ENCODE peak calls at places on chromosomes 7 and 10, in eight cellular contexts. One of them, this sample, is unnamed.

GRCh38 chr10:114328876-114329275 is 75.4 kb downstream of the AFAP1L2 start:
- DNase-seq in CD8-positive, alpha-beta memory T cell: no peak
- DNase-seq in activated CD8-positive, alpha-beta memory T cell treated with anti-CD3 and anti-CD28 coated beads, Interleukin-2, amount 10 ng/mL, durations not matched to agents 7 days and 5 days: no peak
- DNase-seq in NCI-H1694 treated with DMSO at 0.1 percent for 48 hours: no peak
- DNase-seq in BE2C: no peak
- DNase-seq in sciatic nerve: no peak
- DNase-seq in GM12891: no peak
- DNase-seq in mesothelial cell of epicardium: no peak
- DNase-seq in this sample: no peak

GRCh38 chr7:104931181-104931781 is 82.7 kb upstream of the KMT2E start:
- DNase-seq in CD8-positive, alpha-beta memory T cell: no peak
- DNase-seq in activated CD8-positive, alpha-beta memory T cell treated with anti-CD3 and anti-CD28 coated beads, Interleukin-2, amount 10 ng/mL, durations not matched to agents 7 days and 5 days: no peak
- DNase-seq in NCI-H1694 treated with DMSO at 0.1 percent for 48 hours: no peak
- DNase-seq in BE2C: peak
- DNase-seq in sciatic nerve: no peak
- DNase-seq in GM12891: no peak
- DNase-seq in mesothelial cell of epicardium: no peak
- DNase-seq in this sample: no peak

GRCh38 chr7:70347880-70348279 is 749.6 kb downstream of the AUTS2 start:
- DNase-seq in CD8-positive, alpha-beta memory T cell: no peak
- DNase-seq in activated CD8-positive, alpha-beta memory T cell treated with anti-CD3 and anti-CD28 coated beads, Interleukin-2, amount 10 ng/mL, durations not matched to agents 7 days and 5 days: no peak
- DNase-seq in NCI-H1694 treated with DMSO at 0.1 percent for 48 hours: no peak
- DNase-seq in BE2C: no peak
- DNase-seq in sciatic nerve: no peak
- DNase-seq in GM12891: peak
- DNase-seq in mesothelial cell of epicardium: no peak
- DNase-seq in this sample: peak

GRCh38 chr10:78535716-78536218 is 502.1 kb downstream of the RPS24 start:
- DNase-seq in CD8-positive, alpha-beta memory T cell: no peak
- DNase-seq in activated CD8-positive, alpha-beta memory T cell treated with anti-CD3 and anti-CD28 coated beads, Interleukin-2, amount 10 ng/mL, durations not matched to agents 7 days and 5 days: no peak
- DNase-seq in NCI-H1694 treated with DMSO at 0.1 percent for 48 hours: no peak
- DNase-seq in BE2C: no peak
- DNase-seq in sciatic nerve: no peak
- DNase-seq in GM12891: no peak
- DNase-seq in mesothelial cell of epicardium: no peak
- DNase-seq in this sample: no peak

GRCh38 chr10:109934958-109935793 is 11.9 kb upstream of the XPNPEP1 start:
- DNase-seq in CD8-positive, alpha-beta memory T cell: peak
- DNase-seq in activated CD8-positive, alpha-beta memory T cell treated with anti-CD3 and anti-CD28 coated beads, Interleukin-2, amount 10 ng/mL, durations not matched to agents 7 days and 5 days: peak
- DNase-seq in NCI-H1694 treated with DMSO at 0.1 percent for 48 hours: no peak
- DNase-seq in BE2C: no peak
- DNase-seq in sciatic nerve: no peak
- DNase-seq in GM12891: no peak
- DNase-seq in mesothelial cell of epicardium: no peak
- DNase-seq in this sample: no peak

GRCh38 chr10:48739141-48739540 is 54.5 kb downstream of the WDFY4 start:
- DNase-seq in CD8-positive, alpha-beta memory T cell: no peak
- DNase-seq in activated CD8-positive, alpha-beta memory T cell treated with anti-CD3 and anti-CD28 coated beads, Interleukin-2, amount 10 ng/mL, durations not matched to agents 7 days and 5 days: no peak
- DNase-seq in NCI-H1694 treated with DMSO at 0.1 percent for 48 hours: no peak
- DNase-seq in BE2C: no peak
- DNase-seq in sciatic nerve: no peak
- DNase-seq in GM12891: no peak
- DNase-seq in mesothelial cell of epicardium: no peak
- DNase-seq in this sample: no peak

GRCh38 chr10:81569488-81569887 is 305.5 kb upstream of the NRG3 start:
- DNase-seq in CD8-positive, alpha-beta memory T cell: no peak
- DNase-seq in activated CD8-positive, alpha-beta memory T cell treated with anti-CD3 and anti-CD28 coated beads, Interleukin-2, amount 10 ng/mL, durations not matched to agents 7 days and 5 days: no peak
- DNase-seq in NCI-H1694 treated with DMSO at 0.1 percent for 48 hours: no peak
- DNase-seq in BE2C: no peak
- DNase-seq in sciatic nerve: no peak
- DNase-seq in GM12891: no peak
- DNase-seq in mesothelial cell of epicardium: no peak
- DNase-seq in this sample: no peak

GRCh38 chr7:41979834-41980307 is 257.1 kb downstream of the GLI3 start:
- DNase-seq in CD8-positive, alpha-beta memory T cell: no peak
- DNase-seq in activated CD8-positive, alpha-beta memory T cell treated with anti-CD3 and anti-CD28 coated beads, Interleukin-2, amount 10 ng/mL, durations not matched to agents 7 days and 5 days: no peak
- DNase-seq in NCI-H1694 treated with DMSO at 0.1 percent for 48 hours: no peak
- DNase-seq in BE2C: no peak
- DNase-seq in sciatic nerve: no peak
- DNase-seq in GM12891: no peak
- DNase-seq in mesothelial cell of epicardium: no peak
- DNase-seq in this sample: no peak

GRCh38 chr10:3750352-3750816 is 34.6 kb downstream of the KLF6 start:
- DNase-seq in CD8-positive, alpha-beta memory T cell: no peak
- DNase-seq in activated CD8-positive, alpha-beta memory T cell treated with anti-CD3 and anti-CD28 coated beads, Interleukin-2, amount 10 ng/mL, durations not matched to agents 7 days and 5 days: no peak
- DNase-seq in NCI-H1694 treated with DMSO at 0.1 percent for 48 hours: no peak
- DNase-seq in BE2C: no peak
- DNase-seq in sciatic nerve: no peak
- DNase-seq in GM12891: no peak
- DNase-seq in mesothelial cell of epicardium: no peak
- DNase-seq in this sample: no peak

GRCh38 chr7:137820677-137821420 is 25.9 kb downstream of the DGKI start:
- DNase-seq in CD8-positive, alpha-beta memory T cell: no peak
- DNase-seq in activated CD8-positive, alpha-beta memory T cell treated with anti-CD3 and anti-CD28 coated beads, Interleukin-2, amount 10 ng/mL, durations not matched to agents 7 days and 5 days: no peak
- DNase-seq in NCI-H1694 treated with DMSO at 0.1 percent for 48 hours: no peak
- DNase-seq in BE2C: peak
- DNase-seq in sciatic nerve: peak
- DNase-seq in GM12891: no peak
- DNase-seq in mesothelial cell of epicardium: peak
- DNase-seq in this sample: peak

GRCh38 chr10:60238408-60239100 is 151.1 kb downstream of the ANK3 start:
- DNase-seq in CD8-positive, alpha-beta memory T cell: no peak
- DNase-seq in activated CD8-positive, alpha-beta memory T cell treated with anti-CD3 and anti-CD28 coated beads, Interleukin-2, amount 10 ng/mL, durations not matched to agents 7 days and 5 days: peak
- DNase-seq in NCI-H1694 treated with DMSO at 0.1 percent for 48 hours: peak
- DNase-seq in BE2C: peak
- DNase-seq in sciatic nerve: no peak
- DNase-seq in GM12891: peak
- DNase-seq in mesothelial cell of epicardium: no peak
- DNase-seq in this sample: peak

GRCh38 chr10:47160967-47161366 is 139.0 kb upstream of the GDF10 start:
- DNase-seq in CD8-positive, alpha-beta memory T cell: no peak
- DNase-seq in activated CD8-positive, alpha-beta memory T cell treated with anti-CD3 and anti-CD28 coated beads, Interleukin-2, amount 10 ng/mL, durations not matched to agents 7 days and 5 days: no peak
- DNase-seq in NCI-H1694 treated with DMSO at 0.1 percent for 48 hours: no peak
- DNase-seq in BE2C: no peak
- DNase-seq in sciatic nerve: no peak
- DNase-seq in GM12891: no peak
- DNase-seq in mesothelial cell of epicardium: no peak
- DNase-seq in this sample: no peak

GRCh38 chr10:52740913-52741675 is 31.5 kb downstream of the MBL2 start:
- DNase-seq in CD8-positive, alpha-beta memory T cell: no peak
- DNase-seq in activated CD8-positive, alpha-beta memory T cell treated with anti-CD3 and anti-CD28 coated beads, Interleukin-2, amount 10 ng/mL, durations not matched to agents 7 days and 5 days: peak
- DNase-seq in NCI-H1694 treated with DMSO at 0.1 percent for 48 hours: no peak
- DNase-seq in BE2C: peak
- DNase-seq in sciatic nerve: peak
- DNase-seq in GM12891: no peak
- DNase-seq in mesothelial cell of epicardium: peak
- DNase-seq in this sample: peak